ENCODE peak calls at places on chromosomes 13 and 19, in seven cellular contexts. One of them, this sample, is unnamed. For H3K4me1, the result is how much of the 10 kb centered on the place peaks cover.

GRCh38 chr19:45575216-45575615 is 9.4 kb downstream of the OPA3 start:
- DNase-seq in A549: no peak
- DNase-seq in uterus: no peak
- DNase-seq in heart left ventricle: no peak
- DNase-seq in right lobe of liver: no peak
- DNase-seq in transverse colon: no peak
- DNase-seq in body of pancreas: no peak
- DNase-seq in this sample: no peak

GRCh38 chr19:11693505-11694499 is 44.9 kb downstream of the ZNF823 start:
- DNase-seq in A549: no peak
- DNase-seq in uterus: no peak
- DNase-seq in heart left ventricle: no peak
- DNase-seq in right lobe of liver: no peak
- DNase-seq in transverse colon: no peak
- DNase-seq in body of pancreas: peak
- DNase-seq in this sample: no peak

GRCh38 chr13:112959206-112959605 is 9.8 kb upstream of the MCF2L start:
- DNase-seq in A549: no peak
- DNase-seq in uterus: peak
- DNase-seq in heart left ventricle: peak
- DNase-seq in right lobe of liver: peak
- DNase-seq in transverse colon: no peak
- DNase-seq in body of pancreas: no peak
- DNase-seq in this sample: no peak

GRCh38 chr13:79837741-79838450 is 356.9 kb downstream of the NDFIP2 start:
- DNase-seq in A549: no peak
- DNase-seq in uterus: no peak
- DNase-seq in heart left ventricle: no peak
- DNase-seq in right lobe of liver: no peak
- DNase-seq in transverse colon: no peak
- DNase-seq in body of pancreas: no peak
- DNase-seq in this sample: no peak

GRCh38 chr13:106533101-106533939 is 2.1 kb downstream of the EFNB2 start:
- DNase-seq in A549: peak
- DNase-seq in uterus: peak
- DNase-seq in heart left ventricle: peak
- DNase-seq in right lobe of liver: peak
- DNase-seq in transverse colon: peak
- DNase-seq in body of pancreas: peak
- DNase-seq in this sample: peak

GRCh38 chr13:73803997-73804396 is 330.2 kb downstream of the KLF12 start:
- DNase-seq in A549: peak
- DNase-seq in uterus: no peak
- DNase-seq in heart left ventricle: no peak
- DNase-seq in right lobe of liver: no peak
- DNase-seq in transverse colon: no peak
- DNase-seq in body of pancreas: no peak
- DNase-seq in this sample: no peak

GRCh38 chr13:34044660-34045080 is 226.7 kb downstream of the RFC3 start:
- DNase-seq in A549: peak
- DNase-seq in uterus: no peak
- DNase-seq in heart left ventricle: no peak
- DNase-seq in right lobe of liver: no peak
- DNase-seq in transverse colon: no peak
- DNase-seq in body of pancreas: no peak
- DNase-seq in this sample: no peak

GRCh38 chr19:49425922-49426592 is 869 bp downstream of the GFY start:
- DNase-seq in A549: no peak
- DNase-seq in uterus: no peak
- DNase-seq in heart left ventricle: no peak
- DNase-seq in right lobe of liver: no peak
- DNase-seq in transverse colon: no peak
- DNase-seq in body of pancreas: no peak
- DNase-seq in this sample: no peak

GRCh38 chr19:29537181-29537580 is 11.4 kb downstream of the VSTM2B start:
- DNase-seq in A549: no peak
- DNase-seq in uterus: no peak
- DNase-seq in heart left ventricle: no peak
- DNase-seq in right lobe of liver: no peak
- DNase-seq in transverse colon: no peak
- DNase-seq in body of pancreas: no peak
- DNase-seq in this sample: peak

GRCh38 chr13:99926014-99926731 is 45.4 kb downstream of the ZIC5 start:
- DNase-seq in A549: peak
- DNase-seq in uterus: no peak
- DNase-seq in heart left ventricle: no peak
- DNase-seq in right lobe of liver: no peak
- DNase-seq in transverse colon: peak
- DNase-seq in body of pancreas: peak
- DNase-seq in this sample: no peak

GRCh38 chr19:3510727-3511126 is 4.6 kb downstream of the FZR1 start:
- DNase-seq in A549: no peak
- DNase-seq in uterus: no peak
- DNase-seq in heart left ventricle: no peak
- DNase-seq in right lobe of liver: no peak
- DNase-seq in transverse colon: no peak
- DNase-seq in body of pancreas: no peak
- DNase-seq in this sample: no peak

GRCh38 chr19:3513198-3514140 is 7.4 kb downstream of the FZR1 start:
- DNase-seq in A549: no peak
- DNase-seq in uterus: no peak
- DNase-seq in heart left ventricle: no peak
- DNase-seq in right lobe of liver: peak
- DNase-seq in transverse colon: no peak
- DNase-seq in body of pancreas: peak
- DNase-seq in this sample: peak

GRCh38 chr19:3512562-3512961 is 6.5 kb downstream of the FZR1 start:
- DNase-seq in A549: no peak
- DNase-seq in uterus: no peak
- DNase-seq in heart left ventricle: no peak
- DNase-seq in right lobe of liver: no peak
- DNase-seq in transverse colon: no peak
- DNase-seq in body of pancreas: no peak
- DNase-seq in this sample: no peak

GRCh38 chr19:3509566-3509989 is 3.5 kb downstream of the FZR1 start:
- DNase-seq in A549: no peak
- DNase-seq in uterus: no peak
- DNase-seq in heart left ventricle: no peak
- DNase-seq in right lobe of liver: no peak
- DNase-seq in transverse colon: no peak
- DNase-seq in body of pancreas: no peak
- DNase-seq in this sample: no peak

GRCh38 chr19:3511506-3512251 is 5.6 kb downstream of the FZR1 start:
- DNase-seq in A549: no peak
- DNase-seq in uterus: no peak
- DNase-seq in heart left ventricle: no peak
- DNase-seq in right lobe of liver: no peak
- DNase-seq in transverse colon: no peak
- DNase-seq in body of pancreas: no peak
- DNase-seq in this sample: no peak
- TF ChIP-seq POLR2A in A549: no peak
- TF ChIP-seq POLR2A in uterus: no peak
- TF ChIP-seq POLR2A in heart left ventricle: no peak
- TF ChIP-seq POLR2A in right lobe of liver: no peak
- TF ChIP-seq POLR2A in transverse colon: no peak
- TF ChIP-seq POLR2A in body of pancreas: no peak
- TF ChIP-seq POLR2A in this sample: no peak

DNA sequence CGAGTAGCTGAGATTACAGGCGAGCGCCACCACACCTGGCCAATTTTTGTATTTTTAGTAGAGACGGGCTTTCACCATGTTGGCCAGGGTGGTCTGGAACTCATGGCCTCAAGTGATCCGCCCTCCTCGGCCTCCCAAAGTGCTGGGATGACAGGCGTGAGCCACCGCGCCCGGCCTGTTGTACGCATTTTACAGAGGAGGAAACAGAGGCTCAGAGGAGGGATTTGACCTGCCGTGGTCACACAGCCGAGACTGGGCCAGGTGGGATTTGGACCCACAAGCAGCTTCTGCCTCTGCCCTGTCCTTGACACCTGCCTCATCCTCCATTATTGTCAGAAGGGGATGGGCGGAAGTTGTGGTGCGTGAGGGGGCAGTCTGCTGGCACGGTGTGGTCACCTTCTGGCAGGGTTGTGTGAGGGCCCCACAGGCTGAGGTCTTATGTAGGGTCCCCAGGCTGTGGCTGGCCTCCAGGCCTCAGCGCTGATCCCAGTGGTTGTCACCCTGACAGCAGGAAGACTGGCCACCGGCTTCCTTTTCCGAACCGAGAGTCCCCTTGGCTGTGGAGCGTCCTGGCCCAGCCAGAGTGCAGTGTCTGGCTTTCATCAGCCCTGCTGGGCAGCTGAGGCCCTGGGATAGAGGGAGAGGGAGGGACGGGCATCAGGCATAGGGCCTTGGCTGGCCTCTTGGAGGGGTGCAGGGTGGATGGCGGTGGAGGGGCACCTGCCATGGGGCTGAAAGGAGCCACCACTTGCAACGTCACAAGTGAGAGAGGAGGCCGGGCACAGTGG is 20.3 kb downstream of the NFIC start:
- DNase-seq in A549: no peak
- DNase-seq in uterus: no peak
- DNase-seq in heart left ventricle: peak
- DNase-seq in right lobe of liver: no peak
- DNase-seq in transverse colon: no peak
- DNase-seq in body of pancreas: no peak
- DNase-seq in this sample: no peak
- H3K4me1 ChIP-seq in A549: half or more
- H3K4me1 ChIP-seq in uterus: under half
- H3K4me1 ChIP-seq in heart left ventricle: half or more
- H3K4me1 ChIP-seq in right lobe of liver: half or more
- H3K4me1 ChIP-seq in transverse colon: half or more
- H3K4me1 ChIP-seq in body of pancreas: half or more
- H3K4me1 ChIP-seq in this sample: half or more

GRCh38 chr19:42277821-42278809 is 9.1 kb downstream of the CIC start:
- DNase-seq in A549: no peak
- DNase-seq in uterus: peak
- DNase-seq in heart left ventricle: no peak
- DNase-seq in right lobe of liver: peak
- DNase-seq in transverse colon: no peak
- DNase-seq in body of pancreas: no peak
- DNase-seq in this sample: peak
- TF ChIP-seq CTCF in A549: no peak
- TF ChIP-seq CTCF in uterus: no peak
- TF ChIP-seq CTCF in heart left ventricle: no peak
- TF ChIP-seq CTCF in right lobe of liver: no peak
- TF ChIP-seq CTCF in transverse colon: no peak
- TF ChIP-seq CTCF in body of pancreas: no peak
- TF ChIP-seq CTCF in this sample: no peak

GRCh38 chr19:3186891-3187661 is 1.3 kb downstream of the NCLN start:
- DNase-seq in A549: no peak
- DNase-seq in uterus: no peak
- DNase-seq in heart left ventricle: no peak
- DNase-seq in right lobe of liver: no peak
- DNase-seq in transverse colon: peak
- DNase-seq in body of pancreas: no peak
- DNase-seq in this sample: no peak

GRCh38 chr19:3189702-3190469 is 4.2 kb downstream of the NCLN start:
- DNase-seq in A549: no peak
- DNase-seq in uterus: no peak
- DNase-seq in heart left ventricle: no peak
- DNase-seq in right lobe of liver: no peak
- DNase-seq in transverse colon: peak
- DNase-seq in body of pancreas: peak
- DNase-seq in this sample: peak

GRCh38 chr19:3187662-3188511 is 2.2 kb downstream of the NCLN start:
- DNase-seq in A549: no peak
- DNase-seq in uterus: no peak
- DNase-seq in heart left ventricle: no peak
- DNase-seq in right lobe of liver: no peak
- DNase-seq in transverse colon: no peak
- DNase-seq in body of pancreas: no peak
- DNase-seq in this sample: no peak

GRCh38 chr19:3190470-3190770 is 4.7 kb downstream of the NCLN start:
- DNase-seq in A549: no peak
- DNase-seq in uterus: no peak
- DNase-seq in heart left ventricle: no peak
- DNase-seq in right lobe of liver: no peak
- DNase-seq in transverse colon: no peak
- DNase-seq in body of pancreas: no peak
- DNase-seq in this sample: no peak

GRCh38 chr19:3188627-3189596 is 3.2 kb downstream of the NCLN start:
- DNase-seq in A549: no peak
- DNase-seq in uterus: no peak
- DNase-seq in heart left ventricle: no peak
- DNase-seq in right lobe of liver: no peak
- DNase-seq in transverse colon: peak
- DNase-seq in body of pancreas: no peak
- DNase-seq in this sample: peak
- TF ChIP-seq POLR2A in A549: no peak
- TF ChIP-seq POLR2A in uterus: no peak
- TF ChIP-seq POLR2A in heart left ventricle: no peak
- TF ChIP-seq POLR2A in right lobe of liver: no peak
- TF ChIP-seq POLR2A in transverse colon: peak
- TF ChIP-seq POLR2A in body of pancreas: no peak
- TF ChIP-seq POLR2A in this sample: no peak

DNA sequence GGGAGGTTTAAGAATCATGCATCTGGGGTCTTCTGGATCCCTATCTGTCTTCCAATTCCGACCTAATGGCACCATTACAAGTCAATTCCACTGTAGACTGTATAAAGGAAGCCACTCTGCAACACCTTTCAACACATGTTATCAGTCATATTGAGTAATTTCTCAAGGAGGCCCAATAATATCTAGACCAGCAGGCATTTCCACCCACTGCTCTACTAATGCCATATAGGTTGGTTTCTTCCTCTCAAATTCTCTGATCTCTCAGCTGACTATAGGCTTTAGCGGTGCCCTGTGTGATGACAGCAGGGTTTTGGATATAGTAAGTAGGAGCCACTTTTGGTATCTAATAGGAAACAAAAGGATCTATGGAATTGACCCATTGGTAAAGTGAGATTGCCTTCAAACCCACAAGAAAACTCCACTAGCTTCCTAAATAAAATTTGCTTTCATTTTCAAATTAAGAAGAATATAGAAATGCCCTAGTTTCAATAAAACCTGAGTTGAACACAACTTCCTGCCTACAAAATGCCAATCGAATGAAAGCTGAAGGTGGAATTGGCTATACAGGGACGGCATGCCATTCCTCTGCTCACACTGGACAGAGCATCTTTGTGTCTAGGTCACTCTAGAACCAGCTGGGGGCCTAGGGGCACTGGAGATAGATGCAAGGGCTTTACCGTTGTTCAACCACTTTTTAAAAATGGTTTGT is 12.3 kb upstream of the ITM2B start:
- DNase-seq in A549: no peak
- DNase-seq in uterus: no peak
- DNase-seq in heart left ventricle: no peak
- DNase-seq in right lobe of liver: no peak
- DNase-seq in transverse colon: no peak
- DNase-seq in body of pancreas: no peak
- DNase-seq in this sample: peak
- H3K4me1 ChIP-seq in A549: under half
- H3K4me1 ChIP-seq in uterus: under half
- H3K4me1 ChIP-seq in heart left ventricle: under half
- H3K4me1 ChIP-seq in right lobe of liver: under half
- H3K4me1 ChIP-seq in transverse colon: under half
- H3K4me1 ChIP-seq in body of pancreas: under half
- H3K4me1 ChIP-seq in this sample: under half